ENCODE peak calls at places on chromosomes 5 and 9, in four cellular contexts. S is progenitor cell of endocrine pancreas, Y is AML-193, X is neural crest cell. U is an unnamed sample.

GRCh38 chr9:27353405-27354229 is 56.7 kb upstream of the EQTN start:
- DNase-seq in S (no peak), Y (no peak), X (no peak), U (no peak)

GRCh38 chr9:17116400-17116837 is 18.4 kb upstream of the CNTLN start:
- DNase-seq in S (no peak), Y (peak), X (no peak), U (peak)

GRCh38 chr9:127368852-127369402 is 28.0 kb upstream of the SLC2A8 start:
- DNase-seq in S (no peak), Y (no peak), X (no peak), U (no peak)

GRCh38 chr5:150159741-150160179 is 4.1 kb upstream of the PDGFRB start:
- DNase-seq in S (no peak), Y (no peak), X (no peak), U (no peak)

GRCh38 chr9:84139296-84140100 is 158.9 kb downstream of the RMI1 start:
- DNase-seq in S (no peak), Y (no peak), X (no peak), U (no peak)

GRCh38 chr5:180390441-180391190 is 37.5 kb upstream of the GFPT2 start:
- DNase-seq in S (no peak), Y (no peak), X (no peak), U (no peak)

GRCh38 chr9:136858844-136859757 is 7.0 kb downstream of the MAMDC4 start:
- DNase-seq in S (no peak), Y (no peak), X (no peak), U (peak)

GRCh38 chr5:65805082-65805481 is 83.1 kb downstream of the NLN start:
- DNase-seq in S (no peak), Y (no peak), X (no peak), U (no peak)

GRCh38 chr9:14417230-14417629 is 103.3 kb upstream of the NFIB start:
- DNase-seq in S (no peak), Y (no peak), X (no peak), U (no peak)

GRCh38 chr9:27572918-27573698 is at the start of gene C9orf72:
- DNase-seq in S (peak), Y (peak), X (peak), U (no peak)

GRCh38 chr9:93057024-93057702 is 1.3 kb upstream of the SUSD3 start:
- DNase-seq in S (no peak), Y (no peak), X (no peak), U (no peak)

GRCh38 chr5:58133631-58134296 is 326.1 kb downstream of the PLK2 start:
- DNase-seq in S (no peak), Y (no peak), X (no peak), U (no peak)

U was measured in RCC 7860.